ENCODE peak calls at places on chromosomes 11 and 22, in five cellular contexts. Y is activated naive CD8-positive, alpha-beta T cell treated with anti-CD3 and anti-CD28 coated beads, Interleukin-2, amount 50 U/mL, for 24 hours; C is NCI-H774; Q is glomerular endothelial cell; S is fibroblast of mammary gland. W is an unnamed sample.

GRCh38 chr22:46995501-46996360 is 233.3 kb downstream of the TBC1D22A start:
- DNase-seq in Y (no peak), C (no peak), Q (no peak), S (no peak), W (no peak)

GRCh38 chr22:44881624-44882023 is 128.2 kb downstream of the PHF21B start:
- DNase-seq in Y (no peak), C (no peak), Q (no peak), S (no peak), W (no peak)

GRCh38 chr22:29190915-29191314 is 14.8 kb upstream of the EMID1 start:
- DNase-seq in Y (no peak), C (no peak), Q (no peak), S (no peak), W (no peak)

GRCh38 chr11:60835472-60835871 is 6.4 kb upstream of the CCDC86 start:
- DNase-seq in Y (no peak), C (no peak), Q (no peak), S (peak), W (no peak)

GRCh38 chr22:47304191-47304831 is 541.9 kb downstream of the TBC1D22A start:
- DNase-seq in Y (no peak), C (no peak), Q (no peak), S (no peak), W (no peak)

GRCh38 chr11:11078344-11078743 is 220.5 kb upstream of the ZBED5 start:
- DNase-seq in Y (no peak), C (no peak), Q (no peak), S (peak), W (peak)

GRCh38 chr22:48630848-48631247 is 1196.8 kb downstream of the BRD1 start:
- DNase-seq in Y (no peak), C (no peak), Q (no peak), S (no peak), W (no peak)

GRCh38 chr11:95568236-95568635 is 221.3 kb downstream of the FAM76B start:
- DNase-seq in Y (no peak), C (no peak), Q (no peak), S (no peak), W (no peak)

GRCh38 chr22:32024791-32025190 is 18.3 kb upstream of the SLC5A1 start:
- DNase-seq in Y (no peak), C (no peak), Q (no peak), S (peak), W (no peak)

GRCh38 chr11:776459-777287 is 614 bp downstream of the GATD1 start:
- DNase-seq in Y (peak), C (no peak), Q (no peak), S (no peak), W (no peak)

GRCh38 chr22:37664249-37665101 is 6.0 kb downstream of the PDXP start:
- DNase-seq in Y (no peak), C (no peak), Q (no peak), S (no peak), W (no peak)

GRCh38 chr11:44886765-44887164 is 63.9 kb downstream of the TP53I11 start:
- DNase-seq in Y (no peak), C (no peak), Q (no peak), S (peak), W (no peak)

GRCh38 chr11:1073851-1074243 is 827 bp upstream of the MUC2 start:
- DNase-seq in Y (no peak), C (no peak), Q (no peak), S (no peak), W (no peak)

GRCh38 chr22:37526376-37526775 is 7.2 kb upstream of the CARD10 start:
- DNase-seq in Y (no peak), C (no peak), Q (no peak), S (peak), W (no peak)

W was measured in G401.